ENCODE peak calls at places on chromosome 1, in eight cellular contexts. P is AG10803, N is HCT116, E is Calu3, W is brain microvascular endothelial cell, H is A549, B is endodermal cell, L is ovary. D is an unnamed sample.

GRCh38 chr1:240031009-240031408 is 60.7 kb upstream of the FMN2 start:
- DNase-seq in L (no peak), B (no peak), W (peak; percentile 94), N (no peak), H (peak; percentile 68), P (peak; percentile 98), E (peak; percentile 31), D (peak; percentile 84)

GRCh38 chr1:80594013-80594412 is 1206.7 kb upstream of the ADGRL2 start:
- DNase-seq in P (no peak), W (no peak), H (no peak), N (no peak), B (no peak), E (peak; percentile 69), L (no peak), D (no peak)

GRCh38 chr1:156838972-156839371 is 19.9 kb downstream of the INSRR start:
- DNase-seq in W (no peak), B (peak; percentile 87), L (no peak), H (peak; percentile 72), P (no peak), E (peak; percentile 47), N (no peak), D (peak; percentile 13)

GRCh38 chr1:66606359-66607142 is 72.6 kb downstream of the SGIP1 start:
- DNase-seq in L (no peak), P (no peak), H (no peak), N (no peak), E (no peak), W (no peak), B (no peak), D (peak; percentile 98)

GRCh38 chr1:227869851-227870305 is 54.4 kb downstream of the PRSS38 start:
- DNase-seq in W (no peak), E (no peak), H (no peak), N (no peak), P (peak; percentile 91), L (no peak), B (no peak), D (no peak)

GRCh38 chr1:82318265-82318664 is 517.5 kb downstream of the ADGRL2 start:
- DNase-seq in E (no peak), L (no peak), W (no peak), B (no peak), P (no peak), N (no peak), H (no peak), D (no peak)

GRCh38 chr1:154621875-154622274 is 13.9 kb upstream of the ADAR start:
- DNase-seq in B (no peak), L (no peak), E (no peak), W (no peak), N (no peak), H (no peak), P (no peak), D (no peak)

GRCh38 chr1:96370752-96371151 is 350.8 kb upstream of the PTBP2 start:
- DNase-seq in L (no peak), E (no peak), B (no peak), N (peak; percentile 16), H (no peak), W (peak; percentile 83), P (peak; percentile 93), D (peak; percentile 92)

GRCh38 chr1:239247299-239247698 is 139.1 kb upstream of the CHRM3 start:
- DNase-seq in E (no peak), P (no peak), N (no peak), H (no peak), W (no peak), L (no peak), B (no peak), D (peak; percentile 0)

GRCh38 chr1:230905733-230906132 is 37.4 kb upstream of the C1orf198 start:
- DNase-seq in B (no peak), L (no peak), H (no peak), E (no peak), N (no peak), W (no peak), P (peak; percentile 56), D (peak; percentile 25)

GRCh38 chr1:115340879-115341278 is 2.8 kb upstream of the NGF start:
- DNase-seq in H (no peak), L (no peak), E (no peak), B (no peak), N (no peak), W (no peak), P (no peak), D (no peak)

GRCh38 chr1:223843934-223844333 is 1.8 kb downstream of the TP53BP2 start:
- DNase-seq in L (no peak), N (no peak), B (no peak), P (no peak), E (no peak), H (no peak), W (no peak), D (no peak)

GRCh38 chr1:155295942-155296267 is 5.3 kb downstream of the PKLR start:
- DNase-seq in L (no peak), N (no peak), B (no peak), W (no peak), H (no peak), E (no peak), P (no peak), D (no peak)

GRCh38 chr1:203906932-203907331 is 45.5 kb downstream of the SNRPE start:
- DNase-seq in N (peak; percentile 66), H (peak; percentile 92), E (peak; percentile 31), P (peak; percentile 90), L (no peak), W (peak; percentile 88), B (no peak), D (peak; percentile 87)

GRCh38 chr1:33970148-33970825 is 106.4 kb downstream of the HMGB4 start:
- DNase-seq in W (no peak), B (peak; percentile 78), L (no peak), P (no peak), N (no peak), H (no peak), E (no peak), D (no peak)
- TF ChIP-seq CTCF in W (no peak), B (no peak), L (no peak), P (no peak), N (no peak), H (no peak), E (no peak), D (no peak)

GRCh38 chr1:102434421-102434820 is 437.7 kb upstream of the OLFM3 start:
- DNase-seq in B (peak; percentile 75), W (no peak), N (peak; percentile 10), L (no peak), P (no peak), E (no peak), H (no peak), D (no peak)
- TF ChIP-seq CTCF in B (peak; percentile 77), W (peak; percentile 45), N (peak; percentile 10), L (no peak), P (peak; percentile 7), E (no peak), H (no peak), D (peak; percentile 7)

GRCh38 chr1:95086949-95087533 is 14.3 kb upstream of the ALG14 start:
- DNase-seq in N (no peak), B (peak; percentile 70), W (peak; percentile 91), E (peak; percentile 39), L (no peak), P (peak; percentile 91), H (peak; percentile 72), D (peak; percentile 87)
- TF ChIP-seq CTCF in N (no peak), B (no peak), W (no peak), E (no peak), L (no peak), P (no peak), H (no peak), D (no peak)

GRCh38 chr1:232276651-232277050 is 353.3 kb downstream of the SIPA1L2 start:
- DNase-seq in L (no peak), N (no peak), B (no peak), E (no peak), P (no peak), W (no peak), H (no peak), D (no peak)

GRCh38 chr1:232278925-232279324 is 351.0 kb downstream of the SIPA1L2 start:
- DNase-seq in W (no peak), N (no peak), E (no peak), H (no peak), B (no peak), L (no peak), P (no peak), D (no peak)

GRCh38 chr1:232282541-232282940 is 347.4 kb downstream of the SIPA1L2 start:
- DNase-seq in H (no peak), N (no peak), L (no peak), W (no peak), E (no peak), P (peak; percentile 14), B (no peak), D (no peak)

GRCh38 chr1:232280910-232281309 is 349.0 kb downstream of the SIPA1L2 start:
- DNase-seq in P (no peak), W (no peak), B (peak; percentile 88), H (no peak), L (no peak), E (no peak), N (no peak), D (no peak)

GRCh38 chr1:232279909-232280308 is 350.0 kb downstream of the SIPA1L2 start:
- DNase-seq in H (no peak), B (no peak), E (no peak), W (no peak), L (no peak), P (no peak), N (no peak), D (no peak)
- TF ChIP-seq CTCF in H (no peak), B (no peak), E (no peak), W (no peak), L (no peak), P (no peak), N (no peak), D (no peak)

GRCh38 chr1:235947989-235948388 is 81.3 kb upstream of the LYST start:
- DNase-seq in P (no peak), E (no peak), B (no peak), N (no peak), L (no peak), H (no peak), W (no peak), D (peak; percentile 30)

GRCh38 chr1:235943581-235944114 is 76.9 kb upstream of the LYST start:
- DNase-seq in H (no peak), L (no peak), W (peak; percentile 97), B (no peak), N (no peak), P (peak; percentile 96), E (no peak), D (peak; percentile 99)

GRCh38 chr1:235945775-235946565 is 79.3 kb upstream of the LYST start:
- DNase-seq in L (no peak), B (no peak), W (no peak), P (no peak), H (no peak), N (no peak), E (no peak), D (no peak)

GRCh38 chr1:235948774-235949427 is 82.2 kb upstream of the LYST start:
- DNase-seq in L (no peak), B (no peak), W (no peak), P (no peak), E (no peak), N (no peak), H (no peak), D (peak; percentile 55)

GRCh38 chr1:235946570-235946981 is 79.9 kb upstream of the LYST start:
- DNase-seq in L (no peak), W (peak; percentile 74), H (no peak), B (no peak), N (no peak), P (peak; percentile 73), E (peak; percentile 15), D (peak; percentile 95)
- TF ChIP-seq CTCF in L (no peak), W (peak; percentile 54), H (peak; percentile 42), B (no peak), N (peak; percentile 58), P (peak; percentile 41), E (no peak), D (peak; percentile 49)

D was measured in fibroblast of villous mesenchyme.